ENCODE peak calls at places on chromosomes 11 and 22, in four cellular contexts. G is heart right ventricle, J is fibroblast of the aortic adventitia, M is H1. R is an unnamed sample.

GRCh38 chr11:70783356-70783755 is 385.0 kb downstream of the CTTN start:
- DNase-seq in G (no peak), J (no peak), M (no peak), R (no peak)

GRCh38 chr11:122202161-122202950 is 86.3 kb upstream of the BLID start:
- DNase-seq in G (no peak), J (peak; percentile 95), M (peak; percentile 53), R (no peak)

GRCh38 chr22:24359452-24360120 is 67.8 kb upstream of the ADORA2A start:
- DNase-seq in G (no peak), J (peak; percentile 5), M (no peak), R (no peak)

GRCh38 chr11:117535201-117535869 is 207.7 kb downstream of the CEP164 start:
- DNase-seq in G (no peak), J (no peak), M (no peak), R (no peak)

GRCh38 chr11:104151404-104152204 is 12.3 kb downstream of the PDGFD start:
- DNase-seq in G (no peak), J (peak; percentile 34), M (no peak), R (no peak)

GRCh38 chr11:79201637-79202347 is 239.0 kb downstream of the TENM4 start:
- DNase-seq in G (no peak), J (no peak), M (no peak), R (no peak)

GRCh38 chr11:23586188-23586587 is 725.9 kb upstream of the CCDC179 start:
- DNase-seq in G (no peak), J (no peak), M (no peak), R (no peak)

GRCh38 chr22:39469326-39469680 is 12.5 kb downstream of the MGAT3 start:
- DNase-seq in G (no peak), J (no peak), M (no peak), R (no peak)

GRCh38 chr11:120509346-120510053 is 2.0 kb upstream of the GRIK4 start:
- DNase-seq in G (no peak), J (no peak), M (no peak), R (peak; percentile 34)

GRCh38 chr11:102287963-102288744 is 29.1 kb upstream of the BIRC3 start:
- DNase-seq in G (peak; percentile 55), J (peak; percentile 88), M (no peak), R (no peak)

GRCh38 chr11:123702137-123702536 is 39.3 kb downstream of the ZNF202 start:
- DNase-seq in G (peak; percentile 6), J (no peak), M (no peak), R (no peak)

GRCh38 chr11:47443028-47443700 is 5.8 kb downstream of the RAPSN start:
- DNase-seq in G (no peak), J (no peak), M (no peak), R (no peak)

GRCh38 chr22:44363214-44363979 is 50.6 kb upstream of the SHISAL1 start:
- DNase-seq in G (peak; percentile 92), J (peak; percentile 99), M (no peak), R (no peak)

GRCh38 chr11:74320538-74320937 is 9.1 kb upstream of the P4HA3 start:
- DNase-seq in G (no peak), J (peak; percentile 22), M (no peak), R (no peak)

GRCh38 chr22:29154364-29155048 is 51.2 kb upstream of the EMID1 start:
- DNase-seq in G (peak; percentile 64), J (peak; percentile 60), M (peak; percentile 95), R (peak; percentile 94)

GRCh38 chr11:13705710-13706109 is 37.2 kb downstream of the FAR1 start:
- DNase-seq in G (no peak), J (no peak), M (no peak), R (no peak)

GRCh38 chr11:64564947-64565889 is 25.8 kb upstream of the SLC22A12 start:
- DNase-seq in G (no peak), J (no peak), M (peak; percentile 73), R (no peak)
- TF ChIP-seq CTCF in G (no peak), J (no peak), M (no peak), R (no peak)

GRCh38 chr11:61764606-61765260 is 12.3 kb downstream of the MYRF start:
- DNase-seq in G (no peak), J (peak; percentile 16), M (peak; percentile 63), R (no peak)
- TF ChIP-seq CTCF in G (no peak), J (no peak), M (peak; percentile 48), R (no peak)

GRCh38 chr11:75403037-75403436 is 3.7 kb downstream of the RPS3 start:
- DNase-seq in G (no peak), J (no peak), M (no peak), R (no peak)
- TF ChIP-seq CTCF in G (no peak), J (no peak), M (no peak), R (no peak)

DNA sequence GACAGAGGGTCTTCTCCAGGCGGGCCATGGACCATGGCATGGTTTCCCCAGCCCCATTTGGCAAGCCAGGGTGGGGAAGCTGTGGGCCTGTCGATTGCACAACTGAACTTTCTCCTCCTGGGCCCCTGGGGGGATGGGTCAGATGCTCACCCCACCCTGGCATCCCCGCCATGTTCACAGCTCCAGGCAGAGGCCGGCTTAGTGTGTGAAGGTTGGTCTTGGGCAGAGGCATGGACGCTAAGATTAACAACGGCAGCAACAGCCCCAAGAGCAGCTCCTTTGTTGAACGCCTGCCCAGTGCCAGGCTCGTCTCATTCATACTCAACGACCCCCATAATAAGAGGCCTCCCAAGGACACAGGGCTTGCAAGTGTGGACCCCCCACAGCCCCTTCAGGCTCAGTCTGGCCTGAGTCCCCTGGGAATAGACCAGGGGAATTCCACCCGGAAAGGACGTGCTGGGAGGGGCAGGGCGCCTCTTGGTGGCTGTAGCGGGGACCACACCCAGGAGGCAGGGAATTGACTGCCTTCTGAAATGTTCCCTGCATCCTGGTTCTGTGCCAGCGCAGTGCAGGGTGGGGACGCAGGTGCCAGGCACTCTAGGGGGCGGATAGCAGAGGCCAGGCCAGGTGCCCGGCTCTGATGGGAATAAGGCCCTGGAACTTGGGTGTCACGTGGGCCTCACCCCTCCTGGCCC is 8.3 kb downstream of the TSPO start:
- DNase-seq in G (no peak), J (no peak), M (peak; percentile 77), R (no peak)
- TF ChIP-seq CTCF in G (no peak), J (peak; percentile 23), M (peak; percentile 91), R (no peak)

DNA sequence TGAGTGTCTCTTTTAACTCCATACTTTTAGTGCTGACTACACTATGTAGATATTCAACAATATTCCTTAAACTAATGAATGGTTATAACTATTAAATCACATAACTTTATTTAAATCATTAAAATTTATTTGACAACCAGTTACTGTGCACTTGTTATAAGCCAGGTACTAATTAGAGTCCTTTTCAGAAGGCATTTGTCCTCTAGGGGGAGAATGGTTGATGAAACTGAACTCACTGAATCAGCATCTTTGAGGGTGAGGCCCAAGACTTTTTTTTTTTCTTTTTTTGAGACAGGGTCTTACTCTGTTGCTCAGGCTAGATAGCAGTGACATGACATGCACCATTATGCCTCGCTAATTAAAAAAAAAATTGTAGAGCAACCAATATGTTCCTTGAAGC is 515.6 kb upstream of the CCDC90B start:
- DNase-seq in G (no peak), J (no peak), M (no peak), R (no peak)
- TF ChIP-seq CTCF in G (no peak), J (peak; percentile 23), M (no peak), R (peak; percentile 19)

DNA sequence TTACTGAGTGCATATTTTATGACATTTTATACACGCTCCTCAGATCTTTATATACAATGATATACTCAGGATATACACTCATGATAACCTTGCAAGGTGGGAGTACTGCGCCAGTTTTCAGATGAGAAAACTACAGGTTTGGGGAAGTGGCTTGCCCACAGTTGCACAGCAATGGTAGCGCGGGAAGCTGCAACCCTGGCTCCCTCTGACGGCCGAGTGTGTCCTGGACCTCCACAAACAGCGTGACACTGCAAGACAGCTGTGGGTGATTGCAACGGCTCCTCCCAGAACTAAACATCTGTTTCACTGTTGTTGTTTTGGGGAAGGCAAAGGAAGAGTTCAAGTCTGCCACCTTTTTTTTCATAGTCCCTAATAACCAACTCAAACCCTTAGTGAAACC is 47.0 kb downstream of the PACSIN2 start:
- DNase-seq in G (peak; percentile 73), J (no peak), M (no peak), R (no peak)
- TF ChIP-seq CTCF in G (no peak), J (no peak), M (no peak), R (no peak)

DNA sequence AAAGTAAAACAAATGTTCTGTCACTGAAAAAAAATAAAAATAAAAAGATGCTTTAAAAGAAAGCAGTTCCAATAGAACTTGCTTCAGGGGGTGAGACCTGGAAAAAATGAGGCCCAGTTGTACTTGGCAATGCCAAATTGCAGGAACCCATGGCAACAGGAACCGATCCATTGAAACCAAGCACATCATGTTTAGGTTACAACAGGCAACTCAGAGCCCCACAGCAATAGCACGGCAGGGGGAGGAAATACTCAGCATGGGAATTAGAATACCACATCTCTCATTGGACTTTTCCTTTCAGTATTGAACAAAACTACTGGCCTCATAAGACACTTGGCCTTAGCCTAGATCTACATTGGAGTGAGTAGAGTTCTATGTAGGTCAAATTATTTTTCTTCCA is 84.3 kb downstream of the MSANTD4 start:
- DNase-seq in G (no peak), J (no peak), M (no peak), R (no peak)
- TF ChIP-seq CTCF in G (no peak), J (no peak), M (no peak), R (no peak)

DNA sequence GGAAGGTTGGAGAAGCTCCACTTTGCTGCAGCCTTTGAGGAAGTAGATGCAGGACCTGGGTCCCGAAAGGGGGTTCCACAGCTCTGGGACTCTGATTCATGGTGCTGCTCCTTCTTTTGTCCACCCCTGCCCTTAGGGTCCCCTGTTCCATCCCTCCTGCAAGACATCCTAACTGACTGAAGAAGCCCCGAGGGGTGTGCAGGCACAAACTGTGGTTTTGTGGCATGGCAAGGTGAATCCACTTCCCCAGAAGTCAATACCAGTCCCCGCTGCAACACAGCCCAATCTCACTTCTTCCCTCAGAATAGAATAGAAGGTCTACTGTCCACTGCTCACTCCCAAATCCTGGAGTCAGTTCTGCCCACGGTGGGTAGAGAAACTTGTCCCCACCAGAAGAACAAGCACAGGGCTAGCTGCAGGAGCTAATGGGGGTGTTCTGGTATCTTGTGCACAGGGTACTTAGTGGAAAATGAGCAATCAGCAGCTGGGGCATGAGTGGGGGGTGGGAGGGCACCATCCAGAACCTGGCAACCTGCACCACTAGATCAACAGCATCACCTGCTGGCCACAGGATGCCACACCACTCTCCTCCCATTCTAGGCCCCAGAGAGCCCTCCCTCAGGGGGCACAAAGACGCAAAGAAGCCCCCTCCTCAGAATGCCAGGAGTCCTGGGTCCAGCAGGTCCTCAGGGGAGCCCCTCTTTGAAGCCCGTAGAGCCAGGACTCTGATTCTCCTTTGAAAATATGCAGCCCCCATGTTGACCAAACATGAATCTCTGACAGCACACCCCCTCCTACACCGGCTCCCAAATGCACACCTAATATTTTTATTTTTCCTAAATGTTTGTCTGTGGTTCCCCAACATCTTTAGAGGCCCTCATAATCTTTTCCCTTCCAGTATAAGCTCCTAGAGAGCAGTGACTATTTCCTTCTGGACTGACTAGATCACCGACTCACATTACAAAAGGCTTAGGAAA is 14.1 kb downstream of the SPATA19 start:
- DNase-seq in G (no peak), J (no peak), M (peak; percentile 63), R (no peak)
- TF ChIP-seq CTCF in G (no peak), J (no peak), M (peak; percentile 98), R (no peak)